ENCODE peak calls at places on chromosomes 6 and 20, in ten cellular contexts. D, O, J, S, T, L, R, W, C and Q are unnamed samples.

GRCh38 chr20:21118138-21118537 is 7.7 kb upstream of the KIZ start:
- DNase-seq in S (no peak), J (no peak), D (no peak), R (no peak), O (no peak), W (no peak), C (no peak), T (no peak), L (no peak), Q (no peak)

GRCh38 chr6:116070990-116071389 is 10.3 kb upstream of the FRK start:
- DNase-seq in O (no peak), R (no peak), W (no peak), J (no peak), C (no peak), T (no peak), D (no peak), S (no peak), L (no peak), Q (no peak)

GRCh38 chr20:15171016-15171415 is 833.6 kb upstream of the FLRT3 start:
- DNase-seq in W (no peak), C (no peak), T (no peak), R (no peak), O (no peak), S (no peak), D (no peak), L (no peak), J (no peak), Q (no peak)

GRCh38 chr6:470051-470900 is 78.7 kb downstream of the IRF4 start:
- DNase-seq in O (no peak), J (no peak), W (no peak), R (no peak), S (no peak), D (no peak), T (no peak), L (no peak), C (no peak), Q (no peak)

GRCh38 chr6:161035182-161035980 is 43.8 kb downstream of the MAP3K4 start:
- DNase-seq in W (no peak), S (no peak), D (no peak), J (no peak), R (no peak), C (no peak), T (no peak), O (no peak), L (no peak), Q (no peak)

GRCh38 chr6:96015791-96016776 is at the start of gene FUT9:
- DNase-seq in D (no peak), T (no peak), S (peak; percentile 24), R (peak; percentile 85), C (peak; percentile 3), L (no peak), J (no peak), O (no peak), W (peak; percentile 17), Q (peak; percentile 85)

GRCh38 chr6:71388068-71388744 is 99.6 kb downstream of the OGFRL1 start:
- DNase-seq in C (no peak), D (no peak), O (peak; percentile 33), R (no peak), W (no peak), L (no peak), J (no peak), S (no peak), T (no peak), Q (peak; percentile 48)

GRCh38 chr6:106309024-106309423 is 16.5 kb downstream of the ATG5 start:
- DNase-seq in D (no peak), L (no peak), J (no peak), R (no peak), S (no peak), O (no peak), W (no peak), C (no peak), T (no peak), Q (no peak)

GRCh38 chr6:10643214-10643641 is 51.2 kb downstream of the C6orf52 start:
- DNase-seq in T (no peak), S (no peak), J (no peak), L (no peak), R (no peak), O (no peak), C (no peak), W (no peak), D (no peak), Q (no peak)

GRCh38 chr6:10945845-10946244 is 59.0 kb downstream of the SYCP2L start:
- DNase-seq in T (no peak), W (no peak), D (no peak), R (no peak), C (no peak), O (no peak), S (no peak), L (no peak), J (no peak), Q (no peak)

GRCh38 chr6:43933111-43933885 is 163.3 kb downstream of the VEGFA start:
- DNase-seq in C (no peak), O (no peak), T (no peak), J (no peak), D (no peak), W (no peak), R (peak; percentile 52), S (peak; percentile 39), L (no peak), Q (no peak)
- H3K4me3 ChIP-seq in C (no peak overlapping the region), O (no peak overlapping the region), T (no peak overlapping the region), J (no peak overlapping the region), D (no peak overlapping the region), W (no peak overlapping the region), R (no peak overlapping the region), S (no peak overlapping the region), L (no peak overlapping the region), Q (no peak overlapping the region)

DNA sequence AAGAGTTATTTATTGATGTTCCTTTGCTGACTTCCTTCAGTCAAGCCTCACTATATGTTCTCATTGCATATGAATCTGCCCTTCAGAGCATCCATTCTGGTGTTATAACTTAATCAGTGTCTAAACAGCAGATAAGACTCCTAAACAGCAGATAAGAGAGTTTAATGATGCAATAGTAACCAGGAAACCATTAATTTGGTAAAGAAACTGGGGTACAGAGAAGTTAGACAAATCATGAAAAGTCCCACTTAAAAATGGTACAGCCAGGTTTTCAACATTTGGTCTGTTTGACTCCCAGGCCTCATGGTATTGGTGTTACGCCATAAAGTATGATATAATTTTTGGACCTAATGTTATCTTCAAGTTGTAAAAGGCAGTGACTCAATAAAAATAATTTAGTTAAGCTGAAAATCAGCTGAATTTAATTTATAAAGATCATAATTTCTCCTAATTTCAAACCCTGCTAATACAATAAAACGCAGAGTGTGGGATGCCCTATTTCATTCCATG is 127.4 kb upstream of the DST start:
- DNase-seq in D (no peak), S (no peak), R (peak; percentile 9), W (no peak), L (peak; percentile 40), C (no peak), J (no peak), O (peak; percentile 50), T (no peak), Q (no peak)
- H3K4me1 ChIP-seq in D (no peaks in the 10 kb centered on the region), S (peaks cover 82% of the 10 kb centered on the region), R (peaks cover 10% of the 10 kb centered on the region), W (peaks cover 18% of the 10 kb centered on the region), L (peaks cover 5% of the 10 kb centered on the region), C (peaks cover 5% of the 10 kb centered on the region), J (no peaks in the 10 kb centered on the region), O (peaks cover 82% of the 10 kb centered on the region), T (no peaks in the 10 kb centered on the region), Q (peaks cover 7% of the 10 kb centered on the region)

GRCh38 chr6:13924949-13925881 is at the start of gene RNF182:
- DNase-seq in D (peak; percentile 8), T (no peak), W (no peak), S (no peak), J (no peak), O (peak; percentile 16), L (no peak), R (peak; percentile 17), C (no peak), Q (peak; percentile 34)

GRCh38 chr6:13923527-13924145 is 1.1 kb upstream of the RNF182 start:
- DNase-seq in R (no peak), L (peak; percentile 27), W (no peak), T (no peak), O (peak; percentile 86), C (no peak), J (no peak), D (no peak), S (no peak), Q (peak; percentile 53)

GRCh38 chr6:13926378-13926777 is 1.6 kb downstream of the RNF182 start:
- DNase-seq in T (no peak), S (no peak), D (no peak), O (no peak), C (no peak), L (no peak), J (no peak), W (no peak), R (no peak), Q (no peak)

GRCh38 chr6:13922750-13923149 is 2.0 kb upstream of the RNF182 start:
- DNase-seq in D (no peak), S (no peak), L (no peak), C (no peak), J (no peak), T (no peak), O (no peak), R (no peak), W (no peak), Q (no peak)

GRCh38 chr6:13924146-13924948 is 405 bp upstream of the RNF182 start:
- DNase-seq in J (no peak), O (peak; percentile 84), D (peak; percentile 29), W (no peak), R (peak; percentile 94), S (peak; percentile 52), T (peak; percentile 24), C (peak; percentile 57), L (peak; percentile 57), Q (peak; percentile 86)
- H3K4me3 ChIP-seq in J (no peak overlapping the region), O (peak overlapping the region; percentile 83), D (peak overlapping the region; percentile 36), W (no peak overlapping the region), R (peak overlapping the region; percentile 66), S (peak overlapping the region; percentile 57), T (peak overlapping the region; percentile 62), C (peak overlapping the region; percentile 40), L (peak overlapping the region; percentile 56), Q (peak overlapping the region; percentile 77)

GRCh38 chr6:169212897-169213813 is 40.5 kb downstream of the THBS2 start:
- DNase-seq in L (peak; percentile 95), W (peak; percentile 93), T (peak; percentile 77), R (peak; percentile 96), S (peak; percentile 94), C (peak; percentile 93), O (peak; percentile 92), D (peak; percentile 93), J (peak; percentile 94), Q (peak; percentile 89)

GRCh38 chr6:169215201-169215661 is 38.4 kb downstream of the THBS2 start:
- DNase-seq in C (peak; percentile 55), T (no peak), S (no peak), O (peak; percentile 48), D (no peak), L (peak; percentile 53), J (no peak), R (peak; percentile 1), W (peak; percentile 27), Q (no peak)

GRCh38 chr6:169212436-169212835 is 41.2 kb downstream of the THBS2 start:
- DNase-seq in R (peak; percentile 2), S (no peak), W (no peak), C (no peak), J (no peak), T (no peak), O (no peak), D (no peak), L (peak; percentile 48), Q (no peak)

GRCh38 chr6:169211881-169212280 is 41.8 kb downstream of the THBS2 start:
- DNase-seq in D (no peak), J (no peak), S (no peak), R (peak; percentile 0), T (no peak), C (no peak), L (no peak), W (no peak), O (no peak), Q (no peak)

GRCh38 chr6:169213814-169214520 is 39.7 kb downstream of the THBS2 start:
- DNase-seq in J (no peak), R (peak; percentile 9), W (no peak), S (no peak), L (no peak), T (no peak), C (peak; percentile 65), D (no peak), O (no peak), Q (no peak)
- H3K4me1 ChIP-seq in J (peaks cover 10% of the 10 kb centered on the region), R (no peaks in the 10 kb centered on the region), W (peaks cover 31% of the 10 kb centered on the region), S (peaks cover 3% of the 10 kb centered on the region), L (peaks cover 3% of the 10 kb centered on the region), T (no peaks in the 10 kb centered on the region), C (peaks cover 15% of the 10 kb centered on the region), D (peaks cover 10% of the 10 kb centered on the region), O (peaks cover 23% of the 10 kb centered on the region), Q (no peaks in the 10 kb centered on the region)